ENCODE peak calls at places on chromosomes 6 and 20, in six cellular contexts. B is PC-9, A is GM12865, R is SJSA1, P is psoas muscle, C is H7. F is an unnamed sample.

GRCh38 chr6:7239590-7239948 is 73.4 kb downstream of the SSR1 start:
- DNase-seq in R (no peak), A (no peak), B (no peak), P (peak; percentile 41), C (no peak), F (no peak)

GRCh38 chr6:15264902-15265761 is 19.3 kb downstream of the JARID2 start:
- DNase-seq in B (no peak), A (no peak), C (no peak), R (peak; percentile 54), P (peak; percentile 64), F (no peak)

GRCh38 chr20:40754372-40754943 is 65.4 kb upstream of the MAFB start:
- DNase-seq in C (no peak), A (no peak), P (peak; percentile 87), B (no peak), R (no peak), F (no peak)

GRCh38 chr6:116443105-116443504 is 18.1 kb upstream of the CALHM6 start:
- DNase-seq in B (no peak), P (no peak), C (no peak), A (no peak), R (no peak), F (no peak)

GRCh38 chr6:137001287-137001976 is 43.3 kb downstream of the IL20RA start:
- DNase-seq in R (no peak), B (peak; percentile 22), A (no peak), C (peak; percentile 30), P (no peak), F (peak; percentile 83)

GRCh38 chr20:57693002-57693582 is 16.7 kb downstream of the PMEPA1 start:
- DNase-seq in A (no peak), C (peak; percentile 85), B (peak; percentile 98), P (no peak), R (no peak), F (peak; percentile 97)

GRCh38 chr6:111263837-111264236 is 176.5 kb downstream of the SLC16A10 start:
- DNase-seq in B (no peak), P (no peak), C (no peak), R (no peak), A (no peak), F (peak; percentile 67)

GRCh38 chr20:37711987-37712961 is 18.4 kb downstream of the CTNNBL1 start:
- DNase-seq in R (no peak), C (no peak), B (no peak), A (no peak), P (no peak), F (no peak)

GRCh38 chr6:133697666-133698065 is 191.2 kb upstream of the TCF21 start:
- DNase-seq in B (no peak), A (no peak), R (no peak), C (no peak), P (no peak), F (no peak)

GRCh38 chr6:27168108-27168507 is 79.4 kb upstream of the PRSS16 start:
- DNase-seq in A (no peak), P (no peak), R (no peak), C (no peak), B (no peak), F (no peak)

GRCh38 chr6:27163858-27164257 is 83.6 kb upstream of the PRSS16 start:
- DNase-seq in C (no peak), A (no peak), P (no peak), B (no peak), R (no peak), F (no peak)

GRCh38 chr6:27168586-27169443 is 78.7 kb upstream of the PRSS16 start:
- DNase-seq in R (no peak), P (no peak), A (no peak), B (peak; percentile 42), C (no peak), F (peak; percentile 71)
- H3K4me3 ChIP-seq in R (no peak overlapping the region), P (no peak overlapping the region), A (no peak overlapping the region), B (peak overlapping the region; percentile 42), C (no peak overlapping the region), F (no peak overlapping the region)

DNA sequence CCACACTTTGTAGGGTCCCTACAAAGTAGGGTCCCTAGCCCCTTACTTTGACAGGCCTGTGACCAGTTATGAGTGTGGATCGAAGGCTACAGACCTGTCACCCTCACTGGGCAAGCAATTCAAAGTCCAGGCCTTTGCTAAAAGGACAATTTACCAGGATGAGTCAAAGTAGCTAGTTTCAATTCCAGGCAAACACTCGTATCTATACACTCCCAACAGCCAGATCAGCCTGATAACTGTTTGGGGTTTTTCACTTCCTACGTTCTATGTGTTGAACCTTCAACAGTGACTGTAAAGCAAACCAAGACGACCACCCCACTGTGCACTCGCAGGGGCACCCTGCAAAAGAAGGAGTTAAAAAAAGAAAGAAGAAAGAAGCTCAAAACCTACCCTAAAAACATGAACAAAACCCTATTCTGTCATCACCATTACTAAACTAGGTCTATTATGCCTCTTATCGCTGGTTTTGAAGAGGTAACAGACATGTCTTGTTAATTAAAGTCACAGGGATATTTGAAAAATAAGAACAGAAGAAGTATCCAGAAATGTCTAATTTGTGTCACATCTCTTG is 3.2 kb downstream of the GFOD1 start:
- DNase-seq in A (peak; percentile 53), C (no peak), B (no peak), P (no peak), R (no peak), F (no peak)
- H3K4me3 ChIP-seq in A (peak overlapping the region; percentile 97), C (no peak overlapping the region), B (no peak overlapping the region), P (peak overlapping the region; percentile 89), R (no peak overlapping the region), F (no peak overlapping the region)

GRCh38 chr6:28976677-28977076 is 28.4 kb downstream of the ZNF311 start:
- DNase-seq in P (no peak), R (no peak), B (no peak), A (no peak), C (no peak), F (no peak)

GRCh38 chr6:28978137-28978491 is 27.0 kb downstream of the ZNF311 start:
- DNase-seq in B (no peak), R (no peak), A (no peak), C (no peak), P (no peak), F (no peak)

GRCh38 chr6:28978959-28979561 is 26.1 kb downstream of the ZNF311 start:
- DNase-seq in P (no peak), B (no peak), A (peak; percentile 61), R (no peak), C (no peak), F (no peak)

GRCh38 chr6:28977351-28978136 is 27.6 kb downstream of the ZNF311 start:
- DNase-seq in B (peak; percentile 28), C (peak; percentile 81), P (peak; percentile 60), A (peak; percentile 25), R (no peak), F (peak; percentile 83)

GRCh38 chr6:28974505-28974904 is 30.6 kb downstream of the ZNF311 start:
- DNase-seq in P (no peak), R (no peak), C (no peak), B (no peak), A (no peak), F (no peak)
- H3K4me3 ChIP-seq in P (no peak overlapping the region), R (no peak overlapping the region), C (no peak overlapping the region), B (no peak overlapping the region), A (no peak overlapping the region), F (no peak overlapping the region)

GRCh38 chr6:2876210-2877056 is 26.7 kb downstream of the SERPINB9 start:
- DNase-seq in B (peak; percentile 63), C (peak; percentile 74), A (peak; percentile 60), P (peak; percentile 83), R (peak; percentile 65), F (peak; percentile 85)
- H3K4me3 ChIP-seq in B (peak overlapping the region; percentile 49), C (peak overlapping the region; percentile 67), A (peak overlapping the region; percentile 8), P (peak overlapping the region; percentile 67), R (no peak overlapping the region), F (no peak overlapping the region)

DNA sequence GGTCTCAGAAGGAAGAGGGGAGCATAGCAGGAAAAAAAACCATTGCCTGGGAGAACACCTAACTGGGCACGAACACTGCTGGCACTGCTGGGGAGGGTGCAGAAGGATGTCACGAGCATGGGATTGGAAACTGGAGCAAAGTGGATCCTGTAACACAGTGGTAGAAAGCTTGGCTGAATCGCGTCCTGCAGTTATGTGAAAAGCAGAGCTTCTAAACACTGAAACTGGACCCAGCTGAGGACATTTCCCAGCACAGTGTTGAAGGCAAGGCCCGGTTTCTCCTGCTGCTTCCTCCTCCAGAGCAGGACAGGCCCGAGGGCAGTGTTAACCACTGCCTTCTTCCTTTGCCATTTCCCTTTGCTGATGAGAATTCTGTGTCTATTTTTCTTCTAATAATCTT is 6.7 kb downstream of the APMAP start:
- DNase-seq in B (no peak), C (no peak), R (peak; percentile 13), A (no peak), P (peak; percentile 41), F (no peak)
- H3K4me3 ChIP-seq in B (no peak overlapping the region), C (no peak overlapping the region), R (no peak overlapping the region), A (no peak overlapping the region), P (peak overlapping the region; percentile 12), F (no peak overlapping the region)

GRCh38 chr20:62368303-62368628 is 1.2 kb upstream of the LAMA5 start:
- DNase-seq in A (no peak), P (no peak), R (no peak), C (no peak), B (no peak), F (no peak)
- H3K4me3 ChIP-seq in A (no peak overlapping the region), P (peak overlapping the region; percentile 75), R (no peak overlapping the region), C (peak overlapping the region; percentile 50), B (peak overlapping the region; percentile 58), F (peak overlapping the region; percentile 29)

GRCh38 chr6:17042422-17043147 is 59.3 kb upstream of the STMND1 start:
- DNase-seq in P (no peak), A (no peak), B (peak; percentile 64), R (peak; percentile 84), C (peak; percentile 81), F (peak; percentile 79)
- H3K4me3 ChIP-seq in P (no peak overlapping the region), A (no peak overlapping the region), B (no peak overlapping the region), R (no peak overlapping the region), C (no peak overlapping the region), F (no peak overlapping the region)

DNA sequence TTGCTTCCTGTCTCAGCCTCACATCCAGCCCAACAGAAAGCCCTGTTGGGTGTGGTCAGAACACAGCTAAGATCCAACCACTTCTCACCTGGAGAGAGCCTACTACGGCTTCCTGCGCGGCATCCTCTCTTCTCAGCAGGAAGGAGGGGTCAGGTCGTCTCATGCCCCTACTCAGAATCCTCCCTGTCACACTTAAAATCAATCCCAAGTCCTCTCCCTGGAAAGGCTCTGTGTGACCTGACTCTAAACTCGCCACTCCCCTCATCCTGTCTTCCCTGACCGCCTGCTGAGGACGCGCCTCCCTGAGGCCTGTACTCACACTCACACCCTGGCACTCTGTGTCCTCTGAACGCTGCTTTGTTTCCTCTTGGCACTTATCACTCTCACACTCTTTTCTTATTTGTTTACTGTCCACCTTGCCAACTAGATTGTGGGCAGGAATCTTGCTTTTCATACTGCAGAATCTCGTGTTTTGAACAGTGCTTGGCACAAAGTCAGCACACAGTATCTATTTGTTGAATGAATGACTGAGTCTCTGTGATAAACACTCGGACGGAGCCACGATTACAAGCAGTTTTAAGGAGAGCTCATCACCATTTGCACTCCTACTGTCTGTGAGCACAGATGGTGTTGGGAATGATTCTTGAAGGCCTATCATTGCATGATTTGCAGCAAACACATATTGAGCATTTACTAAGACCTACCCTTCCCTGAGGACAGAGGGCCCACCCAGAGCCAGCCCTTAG is 18.7 kb downstream of the RAB5IF start:
- DNase-seq in C (peak; percentile 60), R (no peak), A (no peak), B (peak; percentile 29), P (no peak), F (no peak)
- H3K4me3 ChIP-seq in C (no peak overlapping the region), R (no peak overlapping the region), A (no peak overlapping the region), B (no peak overlapping the region), P (no peak overlapping the region), F (no peak overlapping the region)